ENCODE peak calls at places on chromosomes 3 and 15, in ten cellular contexts. I, R, M, L, N, X, E, O, B and J are unnamed samples.

GRCh38 chr3:175346573-175347356 is 487.6 kb downstream of the NAALADL2 start:
- DNase-seq in X (no peak), M (no peak), I (no peak), E (no peak), O (no peak), R (no peak), N (no peak), L (peak), B (peak), J (no peak)

GRCh38 chr3:197734667-197735318 is 1.9 kb downstream of the RUBCN start:
- DNase-seq in L (no peak), E (no peak), M (no peak), N (peak), I (no peak), O (peak), B (no peak), X (no peak), R (no peak), J (no peak)

GRCh38 chr3:135447478-135447877 is 518.0 kb upstream of the PPP2R3A start:
- DNase-seq in E (no peak), X (no peak), R (no peak), L (no peak), O (no peak), N (peak), I (no peak), M (no peak), B (no peak), J (no peak)

GRCh38 chr15:95549168-95549738 is 781.2 kb upstream of the NR2F2 start:
- DNase-seq in L (no peak), I (no peak), E (no peak), M (no peak), N (no peak), O (no peak), X (no peak), B (no peak), R (no peak), J (no peak)

GRCh38 chr3:33426068-33426467 is 14.1 kb downstream of the UBP1 start:
- DNase-seq in R (no peak), O (no peak), E (no peak), M (no peak), L (no peak), X (no peak), N (no peak), B (no peak), I (no peak), J (no peak)

GRCh38 chr3:46866720-46867549 is 3.7 kb upstream of the MYL3 start:
- DNase-seq in O (peak), N (peak), L (peak), B (peak), I (peak), E (peak), R (peak), X (no peak), M (peak), J (peak)

GRCh38 chr3:143888846-143889245 is 40.6 kb upstream of the SLC9A9 start:
- DNase-seq in B (no peak), R (no peak), X (no peak), I (no peak), N (no peak), O (no peak), E (no peak), L (no peak), M (no peak), J (no peak)

GRCh38 chr3:168248383-168249047 is 152.8 kb upstream of the GOLIM4 start:
- DNase-seq in B (peak), N (no peak), L (peak), O (peak), M (peak), R (peak), I (no peak), E (peak), X (no peak), J (no peak)

GRCh38 chr3:32411442-32411841 is 19.8 kb downstream of the CMTM7 start:
- DNase-seq in E (no peak), M (no peak), N (no peak), X (no peak), B (no peak), R (no peak), I (no peak), O (no peak), L (no peak), J (no peak)

GRCh38 chr3:78134496-78134895 is 1094.6 kb downstream of the ROBO2 start:
- DNase-seq in L (no peak), X (no peak), B (no peak), O (no peak), M (no peak), R (no peak), N (no peak), I (no peak), E (no peak), J (no peak)

GRCh38 chr3:126023390-126023789 is 54.4 kb downstream of the ROPN1B start:
- DNase-seq in L (no peak), M (no peak), R (no peak), B (no peak), X (no peak), E (peak), I (no peak), O (no peak), N (no peak), J (no peak)

GRCh38 chr15:74780983-74781672 is 752 bp upstream of the CSK start:
- DNase-seq in M (no peak), I (no peak), E (no peak), O (no peak), L (no peak), B (peak), R (no peak), N (peak), X (peak), J (peak)

GRCh38 chr3:194313642-194314430 is 37.3 kb downstream of the CPN2 start:
- DNase-seq in O (no peak), B (peak), I (no peak), M (no peak), N (peak), R (no peak), E (peak), L (no peak), X (no peak), J (no peak)

GRCh38 chr3:126498936-126499335 is 18.6 kb downstream of the UROC1 start:
- DNase-seq in I (no peak), R (no peak), N (no peak), E (no peak), X (no peak), M (no peak), L (no peak), O (no peak), B (no peak), J (no peak)

GRCh38 chr3:184691397-184692131 is 20.3 kb downstream of the MAGEF1 start:
- DNase-seq in L (no peak), O (no peak), I (no peak), R (no peak), E (no peak), N (peak), X (no peak), M (no peak), B (peak), J (peak)

GRCh38 chr15:72116680-72117447 is 1.1 kb downstream of the MYO9A start:
- DNase-seq in M (no peak), X (no peak), B (peak), L (no peak), N (peak), E (no peak), I (no peak), O (peak), R (peak), J (no peak)

GRCh38 chr3:150737874-150738679 is 24.9 kb downstream of the SIAH2 start:
- DNase-seq in R (no peak), M (no peak), B (peak), L (peak), I (no peak), E (no peak), N (peak), X (peak), O (no peak), J (no peak)

GRCh38 chr3:190183121-190183520 is 62.4 kb upstream of the P3H2 start:
- DNase-seq in N (no peak), R (no peak), L (no peak), E (no peak), X (no peak), M (no peak), B (peak), O (peak), I (no peak), J (no peak)

GRCh38 chr3:38601971-38602550 is 47.4 kb downstream of the SCN5A start:
- DNase-seq in R (no peak), X (no peak), O (no peak), E (no peak), M (no peak), I (no peak), N (no peak), B (no peak), L (no peak), J (no peak)

GRCh38 chr3:101377796-101378195 is 57.4 kb upstream of the IMPG2 start:
- DNase-seq in M (no peak), N (no peak), B (no peak), X (no peak), I (no peak), L (no peak), E (no peak), O (no peak), R (no peak), J (no peak)

GRCh38 chr3:36596411-36596810 is 167.9 kb downstream of the DCLK3 start:
- DNase-seq in E (no peak), M (no peak), O (no peak), L (no peak), R (no peak), X (no peak), I (no peak), N (no peak), B (peak), J (no peak)

GRCh38 chr3:184322731-184323487 is 8.5 kb downstream of the EIF4G1 start:
- DNase-seq in I (no peak), X (peak), M (no peak), N (no peak), E (no peak), B (peak), L (no peak), R (no peak), O (peak), J (no peak)

GRCh38 chr15:89009080-89009479 is 79.2 kb upstream of the ABHD2 start:
- DNase-seq in O (no peak), I (no peak), M (no peak), B (no peak), X (no peak), E (no peak), N (no peak), R (no peak), L (no peak), J (no peak)

GRCh38 chr15:89115547-89115946 is 27.3 kb downstream of the ABHD2 start:
- DNase-seq in O (no peak), N (no peak), B (no peak), E (peak), X (no peak), I (no peak), M (peak), R (no peak), L (peak), J (no peak)

GRCh38 chr3:184344579-184345350 is 7.4 kb downstream of the FAM131A start:
- DNase-seq in E (no peak), M (no peak), R (no peak), B (no peak), X (no peak), N (no peak), I (no peak), O (no peak), L (no peak), J (no peak)

GRCh38 chr3:84692261-84692660 is 266.5 kb upstream of the CADM2 start:
- DNase-seq in M (no peak), N (no peak), L (no peak), X (no peak), I (no peak), B (no peak), O (no peak), E (no peak), R (no peak), J (no peak)

GRCh38 chr3:140164156-140164555 is 229.2 kb downstream of the CLSTN2 start:
- DNase-seq in X (no peak), I (no peak), N (no peak), M (no peak), B (no peak), E (no peak), O (no peak), R (no peak), L (no peak), J (no peak)

GRCh38 chr3:46700772-46701171 is 420 bp upstream of the TMIE start:
- DNase-seq in L (no peak), I (no peak), B (no peak), O (no peak), R (no peak), N (no peak), M (no peak), E (no peak), X (no peak), J (no peak)

GRCh38 chr3:142973217-142974009 is 9.9 kb upstream of the PAQR9 start:
- DNase-seq in L (no peak), X (no peak), M (no peak), I (no peak), N (no peak), R (no peak), E (no peak), O (no peak), B (no peak), J (no peak)

GRCh38 chr3:69082805-69083204 is 1.9 kb upstream of the ARL6IP5 start:
- DNase-seq in B (peak), O (peak), X (no peak), E (no peak), R (no peak), I (peak), L (peak), M (no peak), N (peak), J (peak)

GRCh38 chr3:38647217-38647970 is 2.1 kb downstream of the SCN5A start:
- DNase-seq in E (no peak), B (no peak), N (no peak), I (no peak), L (no peak), O (no peak), X (no peak), M (no peak), R (no peak), J (no peak)

GRCh38 chr15:41842229-41842628 is 3.6 kb downstream of the PLA2G4B start:
- DNase-seq in R (no peak), E (no peak), L (no peak), M (no peak), N (no peak), X (no peak), O (no peak), I (no peak), B (no peak), J (no peak)

GRCh38 chr3:175940243-175940642 is 1081.1 kb downstream of the NAALADL2 start:
- DNase-seq in N (no peak), O (no peak), I (no peak), L (no peak), X (no peak), R (no peak), B (peak), M (no peak), E (no peak), J (no peak)

GRCh38 chr3:111723293-111723963 is 128.3 kb upstream of the ZBED2 start:
- DNase-seq in B (peak), X (no peak), R (no peak), N (no peak), I (no peak), M (no peak), E (no peak), L (no peak), O (no peak), J (no peak)

GRCh38 chr3:29137601-29138000 is 143.3 kb upstream of the RBMS3 start:
- DNase-seq in L (no peak), I (no peak), O (no peak), E (no peak), M (no peak), N (no peak), X (no peak), B (no peak), R (no peak), J (no peak)

DNA sequence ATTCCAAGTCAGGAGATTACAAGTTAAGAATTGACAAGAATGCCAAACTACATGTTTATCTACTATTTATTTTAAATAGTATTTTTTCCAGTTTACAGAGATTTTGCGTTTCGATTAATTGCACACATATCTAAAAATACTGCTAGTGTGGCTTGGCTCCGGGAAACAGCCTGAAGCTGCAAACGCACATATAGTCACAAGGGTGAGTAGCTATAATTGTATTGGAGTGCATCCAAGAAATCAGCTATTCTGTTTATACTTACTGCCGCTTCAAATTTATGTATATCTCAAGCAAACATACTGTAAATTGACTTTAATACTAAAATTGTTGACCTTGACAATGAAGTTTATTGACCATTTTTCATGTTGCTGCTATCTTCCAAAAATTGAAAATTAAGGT is 77.0 kb upstream of the PLSCR5 start:
- DNase-seq in I (no peak), L (no peak), X (no peak), M (no peak), N (no peak), O (no peak), E (no peak), R (no peak), B (no peak), J (no peak)
- TF ChIP-seq CTCF in I (no peak), L (no peak), X (no peak), M (no peak), N (no peak), O (no peak), E (no peak), R (no peak), B (no peak), J (no peak)

DNA sequence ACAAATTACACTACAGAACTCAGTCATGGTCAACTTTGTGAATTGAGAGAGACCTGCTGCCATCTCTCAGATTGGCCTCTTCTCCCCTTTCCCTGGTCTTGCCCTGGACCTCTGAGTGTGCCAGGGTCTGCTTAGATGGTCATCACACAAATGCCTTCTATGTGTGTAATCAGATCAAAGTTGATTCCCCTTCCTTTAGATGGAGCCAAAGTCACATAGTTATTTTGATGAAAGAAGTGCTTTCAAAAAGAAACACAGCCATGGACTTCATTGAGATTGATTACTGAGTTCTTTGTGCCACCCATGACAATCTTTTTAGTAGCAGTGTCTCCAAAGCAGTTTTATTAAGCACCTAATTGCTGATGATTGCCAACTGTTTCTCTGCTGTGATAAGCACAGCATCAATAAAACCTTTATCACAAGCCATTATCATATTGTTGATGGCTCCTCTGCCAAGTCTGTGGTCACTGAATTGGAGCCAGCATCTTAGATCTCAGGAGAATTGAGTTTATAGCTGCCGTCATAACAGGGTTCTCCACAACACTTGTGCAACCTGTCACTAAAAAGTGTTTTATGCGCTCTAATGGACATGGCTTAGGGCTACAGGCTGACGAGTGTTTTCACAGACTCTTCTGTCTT is 149.7 kb upstream of the NUDT16 start:
- DNase-seq in O (no peak), R (no peak), M (no peak), L (no peak), X (no peak), E (no peak), B (no peak), I (no peak), N (no peak), J (no peak)
- TF ChIP-seq CTCF in O (no peak), R (no peak), M (no peak), L (no peak), X (no peak), E (no peak), B (no peak), I (no peak), N (no peak), J (no peak)

GRCh38 chr3:81760924-81761903 is at the start of gene GBE1:
- DNase-seq in I (peak), X (peak), B (peak), O (peak), E (peak), N (peak), L (peak), R (peak), M (peak), J (peak)
- TF ChIP-seq CTCF in I (peak), X (peak), B (peak), O (peak), E (no peak), N (peak), L (peak), R (peak), M (peak), J (no peak)

GRCh38 chr3:99938270-99938955 is 120.8 kb downstream of the CMSS1 start:
- DNase-seq in N (no peak), X (no peak), R (no peak), O (peak), B (no peak), M (no peak), E (no peak), I (no peak), L (no peak), J (no peak)
- TF ChIP-seq CTCF in N (no peak), X (no peak), R (no peak), O (no peak), B (no peak), M (no peak), E (no peak), I (no peak), L (no peak), J (no peak)

GRCh38 chr15:55799287-55800212 is 56.6 kb upstream of the PRTG start:
- DNase-seq in N (peak), L (peak), R (peak), X (no peak), I (no peak), B (no peak), M (peak), E (peak), O (peak), J (no peak)
- TF ChIP-seq CTCF in N (peak), L (peak), R (peak), X (peak), I (no peak), B (peak), M (peak), E (peak), O (peak), J (no peak)

GRCh38 chr15:64161688-64162477 is 939 bp downstream of the PPIB start:
- DNase-seq in X (no peak), E (no peak), O (no peak), N (no peak), M (no peak), B (no peak), R (no peak), I (no peak), L (no peak), J (no peak)
- TF ChIP-seq CTCF in X (no peak), E (no peak), O (no peak), N (no peak), M (no peak), B (no peak), R (no peak), I (no peak), L (no peak), J (no peak)

DNA sequence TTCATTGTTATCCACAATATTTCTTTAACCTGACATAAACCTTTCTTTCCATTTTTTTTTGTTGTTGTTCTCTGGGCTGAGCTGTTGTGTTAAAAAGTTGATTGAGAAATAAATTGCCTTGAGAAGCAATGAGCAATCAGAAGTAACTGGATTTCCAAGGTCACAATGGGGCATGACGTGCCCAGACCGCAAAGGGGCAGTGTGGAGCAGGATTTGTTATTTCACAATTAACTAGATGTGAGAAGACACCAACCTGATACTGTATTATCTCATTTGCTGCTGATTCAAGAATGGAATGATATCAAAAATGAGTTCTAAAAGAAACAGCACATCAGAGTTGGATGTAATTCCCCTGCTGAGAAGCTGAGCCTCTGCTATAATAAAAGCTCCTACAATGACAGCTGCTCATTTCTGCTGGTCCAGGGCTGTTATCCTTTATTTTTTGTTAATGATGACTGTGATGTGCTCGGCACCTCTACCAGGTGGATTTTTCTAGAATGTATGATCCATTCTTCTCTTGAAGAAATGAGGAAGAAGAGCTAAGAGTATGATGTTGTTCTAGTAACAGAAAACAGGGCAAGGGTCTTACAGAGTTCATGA is 28.1 kb downstream of the CPNE4 start:
- DNase-seq in B (peak), R (peak), M (no peak), N (peak), O (no peak), X (peak), E (peak), L (peak), I (no peak), J (no peak)
- TF ChIP-seq CTCF in B (peak), R (peak), M (peak), N (peak), O (peak), X (peak), E (peak), L (no peak), I (no peak), J (no peak)